ENCODE peak calls at places on chromosomes 4 and X, in four cellular contexts. F is fibroblast of mammary gland, D is gastrocnemius medialis, Z is OCI-LY7. X is an unnamed sample.

GRCh38 chr4:160319868-160320260 is 1217.0 kb downstream of the RAPGEF2 start:
- DNase-seq in D (no peak), Z (no peak), F (no peak), X (no peak)

GRCh38 chrX:131841496-131842410 is 181.3 kb upstream of the STK26 start:
- DNase-seq in F (peak; percentile 54), D (no peak), Z (peak; percentile 52), X (peak; percentile 62)

GRCh38 chr4:158578476-158578875 is 56.8 kb downstream of the RXFP1 start:
- DNase-seq in D (no peak), Z (peak; percentile 4), F (peak; percentile 48), X (peak; percentile 58)

GRCh38 chrX:63754141-63754859 is 30.7 kb downstream of the ARHGEF9 start:
- DNase-seq in D (no peak), F (no peak), Z (peak; percentile 32), X (peak; percentile 29)

GRCh38 chrX:109830704-109831206 is 97.7 kb upstream of the ACSL4 start:
- DNase-seq in F (peak; percentile 76), D (no peak), Z (no peak), X (peak; percentile 66)

GRCh38 chrX:10677490-10677889 is 57.1 kb upstream of the MID1 start:
- DNase-seq in D (no peak), Z (no peak), F (peak; percentile 16), X (peak; percentile 0)

GRCh38 chr4:110510955-110511544 is 35.1 kb downstream of the ENPEP start:
- DNase-seq in D (no peak), Z (peak; percentile 77), F (peak; percentile 75), X (peak; percentile 76)

GRCh38 chrX:21781525-21781924 is 23.6 kb upstream of the SMPX start:
- DNase-seq in D (no peak), F (no peak), Z (no peak), X (no peak)

GRCh38 chrX:16892504-16893362 is 22.6 kb upstream of the RBBP7 start:
- DNase-seq in D (peak; percentile 28), F (peak; percentile 82), Z (peak; percentile 86), X (peak; percentile 83)

GRCh38 chr4:109184421-109184956 is 118.0 kb downstream of the COL25A1 start:
- DNase-seq in Z (no peak), D (peak; percentile 34), F (no peak), X (peak; percentile 14)

GRCh38 chrX:46791927-46792825 is 33.3 kb upstream of the SLC9A7 start:
- DNase-seq in F (peak; percentile 94), Z (no peak), D (no peak), X (peak; percentile 91)

GRCh38 chr4:150976478-150977118 is 38.5 kb downstream of the LRBA start:
- DNase-seq in F (no peak), D (no peak), Z (no peak), X (no peak)

GRCh38 chr4:77184018-77184417 is 27.0 kb downstream of the CCNG2 start:
- DNase-seq in D (no peak), F (peak; percentile 16), Z (no peak), X (no peak)

GRCh38 chrX:84956304-84956703 is 47.4 kb upstream of the APOOL start:
- DNase-seq in F (no peak), D (no peak), Z (no peak), X (no peak)

GRCh38 chr4:84879651-84880200 is 86.8 kb downstream of the WDFY3 start:
- DNase-seq in D (no peak), F (no peak), Z (no peak), X (peak; percentile 55)

GRCh38 chrX:7083021-7083420 is 64.5 kb upstream of the STS start:
- DNase-seq in F (no peak), Z (peak; percentile 66), D (no peak), X (no peak)

GRCh38 chr4:55730143-55730931 is 89.3 kb upstream of the EXOC1L start:
- DNase-seq in Z (no peak), D (no peak), F (no peak), X (no peak)

GRCh38 chr4:83010111-83010521 is 507 bp downstream of the LIN54 start:
- DNase-seq in F (peak; percentile 53), Z (peak; percentile 59), D (no peak), X (peak; percentile 33)

GRCh38 chr4:165682621-165683020 is 190.4 kb upstream of the TLL1 start:
- DNase-seq in F (peak; percentile 36), Z (no peak), D (no peak), X (no peak)

GRCh38 chr4:111945014-111945413 is 200.2 kb upstream of the FAM241A start:
- DNase-seq in D (no peak), Z (no peak), F (no peak), X (peak; percentile 17)

GRCh38 chr4:45475490-45475889 is 648.4 kb downstream of the GABRG1 start:
- DNase-seq in D (no peak), Z (no peak), F (no peak), X (no peak)

GRCh38 chrX:116667760-116668159 is 205.0 kb upstream of the CT83 start:
- DNase-seq in F (no peak), D (no peak), Z (no peak), X (no peak)